ENCODE peak calls at places on chromosomes 11 and 22, in ten cellular contexts. T is activated T-helper 1 cell treated with anti-CD3 and anti-CD28 coated beads, Interleukin-12 subunit alpha, Interleukin-12 subunit beta, Interleukin-2, Interleukin-4 antibody, amounts not matched to agents 30 ng/mL and 10 ng/mL and 1 ng/mL, durations not matched to agents 14 hours and 24 hours and 36 hours; P is endothelial cell of umbilical vein; N is tibial nerve; U is LoVo; J is AG08396; O is midbrain; Q is KG1; H is stimulated activated CD4-positive, alpha-beta T cell treated with anti-CD3 and anti-CD28 coated beads, Interleukin-15, amount 100 ng/mL, for 1 hour; L is activated CD8-positive, alpha-beta memory T cell treated with anti-CD3 and anti-CD28 coated beads, Interleukin-2, amount 50 U/mL, for 48 hours. R is an unnamed sample.

GRCh38 chr11:32343325-32344008 is 91.9 kb downstream of the WT1 start:
- DNase-seq in T (no peak), P (no peak), N (no peak), U (no peak), J (no peak), O (no peak), Q (no peak), H (no peak), L (no peak), R (no peak)

GRCh38 chr11:62506413-62506940 is 40.1 kb downstream of the AHNAK start:
- DNase-seq in T (no peak), P (no peak), N (no peak), U (no peak), J (no peak), O (no peak), Q (no peak), H (no peak), L (no peak), R (no peak)

GRCh38 chr22:19880786-19881569 is 26.3 kb upstream of the GNB1L start:
- DNase-seq in T (no peak), P (peak; percentile 96), N (peak; percentile 34), U (peak; percentile 64), J (peak; percentile 98), O (no peak), Q (no peak), H (no peak), L (peak; percentile 40), R (no peak)

GRCh38 chr11:47393163-47394049 is 15.0 kb upstream of the SLC39A13 start:
- DNase-seq in T (no peak), P (peak; percentile 51), N (no peak), U (no peak), J (peak; percentile 87), O (no peak), Q (no peak), H (no peak), L (peak; percentile 53), R (no peak)

GRCh38 chr11:102760355-102761035 is 19.9 kb downstream of the MMP10 start:
- DNase-seq in T (no peak), P (peak; percentile 96), N (no peak), U (peak; percentile 60), J (peak; percentile 72), O (no peak), Q (no peak), H (no peak), L (no peak), R (no peak)

GRCh38 chr11:2699185-2699530 is 636 bp downstream of the KCNQ1OT1 start:
- DNase-seq in T (no peak), P (peak; percentile 26), N (peak; percentile 15), U (no peak), J (peak; percentile 33), O (no peak), Q (no peak), H (no peak), L (no peak), R (peak; percentile 46)

GRCh38 chr11:108852701-108853100 is 187.8 kb downstream of the DDX10 start:
- DNase-seq in T (no peak), P (no peak), N (no peak), U (no peak), J (no peak), O (no peak), Q (no peak), H (no peak), L (no peak), R (no peak)

GRCh38 chr11:21411114-21411513 is 741.7 kb downstream of the NELL1 start:
- DNase-seq in T (no peak), P (no peak), N (no peak), U (no peak), J (no peak), O (no peak), Q (no peak), H (no peak), L (no peak), R (no peak)

GRCh38 chr11:19951558-19952083 is 208.7 kb downstream of the DBX1 start:
- DNase-seq in T (no peak), P (peak; percentile 81), N (no peak), U (peak; percentile 58), J (peak; percentile 40), O (peak; percentile 84), Q (peak; percentile 50), H (no peak), L (no peak), R (peak; percentile 70)

GRCh38 chr11:106173291-106173690 is 95.8 kb downstream of the AASDHPPT start:
- DNase-seq in T (no peak), P (no peak), N (no peak), U (no peak), J (no peak), O (no peak), Q (no peak), H (no peak), L (no peak), R (no peak)

GRCh38 chr22:46250783-46251125 is 661 bp upstream of the CDPF1 start:
- DNase-seq in T (no peak), P (no peak), N (no peak), U (no peak), J (no peak), O (no peak), Q (no peak), H (no peak), L (peak; percentile 65), R (peak; percentile 47)

GRCh38 chr22:26949193-26949592 is 291.8 kb downstream of the MIAT start:
- DNase-seq in T (no peak), P (no peak), N (no peak), U (peak; percentile 24), J (peak; percentile 39), O (no peak), Q (no peak), H (no peak), L (no peak), R (no peak)

GRCh38 chr22:20905415-20906386 is 11.5 kb upstream of the CRKL start:
- DNase-seq in T (no peak), P (no peak), N (no peak), U (no peak), J (no peak), O (no peak), Q (no peak), H (no peak), L (no peak), R (no peak)

GRCh38 chr11:32173435-32173834 is 82.6 kb downstream of the RCN1 start:
- DNase-seq in T (no peak), P (peak; percentile 55), N (no peak), U (peak; percentile 22), J (peak; percentile 80), O (peak; percentile 66), Q (no peak), H (peak; percentile 10), L (peak; percentile 56), R (peak; percentile 55)

GRCh38 chr22:47092896-47093311 is 330.5 kb downstream of the TBC1D22A start:
- DNase-seq in T (no peak), P (no peak), N (no peak), U (no peak), J (no peak), O (no peak), Q (no peak), H (no peak), L (no peak), R (no peak)

GRCh38 chr11:112614605-112615004 is 346.6 kb upstream of the NCAM1 start:
- DNase-seq in T (no peak), P (no peak), N (no peak), U (no peak), J (no peak), O (no peak), Q (no peak), H (no peak), L (no peak), R (no peak)

GRCh38 chr22:25880524-25880923 is 138.5 kb downstream of the MYO18B start:
- DNase-seq in T (no peak), P (no peak), N (no peak), U (no peak), J (no peak), O (no peak), Q (no peak), H (no peak), L (no peak), R (no peak)

GRCh38 chr11:60970369-60970774 is 1.1 kb upstream of the CD6 start:
- DNase-seq in T (peak; percentile 68), P (peak; percentile 36), N (no peak), U (peak; percentile 61), J (peak; percentile 72), O (peak; percentile 15), Q (peak; percentile 61), H (peak; percentile 77), L (peak; percentile 90), R (peak; percentile 61)

GRCh38 chr11:82747471-82747870 is 13.8 kb upstream of the FAM181B start:
- DNase-seq in T (no peak), P (no peak), N (no peak), U (no peak), J (no peak), O (no peak), Q (no peak), H (no peak), L (no peak), R (no peak)

GRCh38 chr11:44835979-44836378 is 109.2 kb downstream of the TSPAN18 start:
- DNase-seq in T (no peak), P (no peak), N (no peak), U (no peak), J (no peak), O (no peak), Q (no peak), H (no peak), L (no peak), R (no peak)

GRCh38 chr11:36485296-36485870 is 24.7 kb downstream of the TRAF6 start:
- DNase-seq in T (no peak), P (no peak), N (no peak), U (no peak), J (no peak), O (no peak), Q (no peak), H (no peak), L (no peak), R (no peak)

GRCh38 chr22:43446881-43447280 is 35.1 kb downstream of the MPPED1 start:
- DNase-seq in T (no peak), P (no peak), N (no peak), U (no peak), J (no peak), O (no peak), Q (peak; percentile 15), H (no peak), L (no peak), R (no peak)